ENCODE peak calls at places on chromosomes 6 and 20, in six cellular contexts. K is HCT116; A is cardiac muscle cell; F is T-helper 9 cell; P is NCI-H510A treated with DMSO at 0.1 percent for 48 hours; O is stimulated activated CD8-positive, alpha-beta memory T cell treated with anti-CD3 and anti-CD28 coated beads, Interleukin-7, amount 100 ng/mL, for 1 hour. G is an unnamed sample.

GRCh38 chr6:42745083-42745637 is 743 bp downstream of the TBCC start:
- DNase-seq in F (peak; percentile 6), O (no peak), K (no peak), A (peak; percentile 38), P (no peak), G (peak; percentile 7)

GRCh38 chr6:145147559-145147958 is 587.8 kb downstream of the EPM2A start:
- DNase-seq in A (no peak), K (no peak), F (no peak), P (no peak), O (no peak), G (no peak)

GRCh38 chr6:139014945-139015344 is 13.6 kb upstream of the ABRACL start:
- DNase-seq in K (no peak), F (no peak), O (no peak), A (no peak), P (no peak), G (no peak)

GRCh38 chr6:25635886-25636317 is 16.1 kb upstream of the SCGN start:
- DNase-seq in P (no peak), K (no peak), F (no peak), A (no peak), O (no peak), G (no peak)

GRCh38 chr6:20791932-20792331 is 257.7 kb downstream of the CDKAL1 start:
- DNase-seq in A (no peak), P (no peak), O (no peak), F (no peak), K (no peak), G (no peak)

GRCh38 chr6:161407581-161407980 is 133.7 kb upstream of the AGPAT4 start:
- DNase-seq in F (no peak), A (no peak), O (no peak), K (no peak), P (no peak), G (no peak)

GRCh38 chr20:52172392-52173047 is 19.1 kb downstream of the ZFP64 start:
- DNase-seq in F (no peak), K (no peak), A (no peak), O (no peak), P (no peak), G (no peak)

GRCh38 chr6:167671977-167672687 is 154.6 kb upstream of the AFDN start:
- DNase-seq in A (no peak), F (no peak), P (no peak), O (no peak), K (no peak), G (no peak)

GRCh38 chr6:20850687-20851416 is 316.6 kb downstream of the CDKAL1 start:
- DNase-seq in O (no peak), P (no peak), K (no peak), F (no peak), A (no peak), G (no peak)

GRCh38 chr6:96621983-96622382 is 59.1 kb downstream of the FHL5 start:
- DNase-seq in O (no peak), K (no peak), A (no peak), F (no peak), P (no peak), G (no peak)

GRCh38 chr6:117149324-117149723 is 116.0 kb upstream of the VGLL2 start:
- DNase-seq in P (no peak), F (no peak), O (no peak), K (no peak), A (no peak), G (no peak)